ENCODE peak calls at places on chromosomes 5 and 9, in eight cellular contexts. F is spleen, K is stomach, T is H54, O is lower leg skin, U is tibial nerve, L is heart left ventricle, M is ovary. B is an unnamed sample.

GRCh38 chr9:118303216-118303615 is 599.0 kb downstream of the TLR4 start:
- DNase-seq in K (no peak), F (no peak), O (no peak), U (no peak), M (no peak), L (no peak), T (no peak), B (no peak)

GRCh38 chr9:33164138-33164809 is 2.9 kb downstream of the B4GALT1 start:
- DNase-seq in O (peak; percentile 72), K (no peak), L (no peak), U (no peak), F (no peak), M (no peak), T (no peak), B (peak; percentile 28)

GRCh38 chr5:142170254-142170953 is 61.8 kb downstream of the NDFIP1 start:
- DNase-seq in F (no peak), O (no peak), U (no peak), L (no peak), M (no peak), K (no peak), T (no peak), B (no peak)

GRCh38 chr9:5608298-5609254 is 20.3 kb upstream of the RIC1 start:
- DNase-seq in T (no peak), O (no peak), L (no peak), K (no peak), M (no peak), F (no peak), U (no peak), B (no peak)

GRCh38 chr9:114400772-114401171 is 13.0 kb upstream of the AKNA start:
- DNase-seq in L (no peak), U (no peak), T (no peak), F (no peak), O (no peak), K (no peak), M (no peak), B (no peak)

GRCh38 chr5:93621340-93621872 is 38.4 kb downstream of the NR2F1 start:
- DNase-seq in T (peak; percentile 69), M (peak; percentile 84), L (peak; percentile 91), K (peak; percentile 53), U (peak; percentile 40), O (peak; percentile 87), F (peak; percentile 86), B (peak; percentile 58)

GRCh38 chr5:101728933-101729332 is 567.2 kb downstream of the SLCO4C1 start:
- DNase-seq in U (no peak), O (no peak), K (no peak), T (no peak), F (no peak), L (no peak), M (no peak), B (no peak)

GRCh38 chr9:125493384-125493783 is 213.6 kb downstream of the MAPKAP1 start:
- DNase-seq in M (no peak), F (no peak), O (no peak), L (no peak), U (no peak), T (no peak), K (peak; percentile 34), B (no peak)

GRCh38 chr9:97875111-97875510 is 22.1 kb downstream of the FOXE1 start:
- DNase-seq in O (no peak), L (no peak), M (no peak), T (no peak), F (no peak), K (no peak), U (no peak), B (no peak)

GRCh38 chr9:108057421-108058136 is 568.0 kb upstream of the KLF4 start:
- DNase-seq in O (no peak), M (no peak), U (no peak), F (no peak), K (no peak), L (no peak), T (peak; percentile 71), B (no peak)

GRCh38 chr5:29367176-29367833 is 1826.2 kb upstream of the CDH6 start:
- DNase-seq in O (no peak), M (no peak), L (no peak), K (no peak), U (no peak), T (no peak), F (no peak), B (peak; percentile 9)

GRCh38 chr5:177043958-177044357 is 21.5 kb downstream of the ZNF346 start:
- DNase-seq in O (no peak), K (no peak), U (no peak), L (no peak), T (no peak), F (no peak), M (no peak), B (no peak)

GRCh38 chr5:2877520-2877919 is 126.0 kb upstream of the IRX2 start:
- DNase-seq in K (no peak), F (no peak), M (no peak), L (no peak), U (no peak), O (peak; percentile 26), T (no peak), B (no peak)

DNA sequence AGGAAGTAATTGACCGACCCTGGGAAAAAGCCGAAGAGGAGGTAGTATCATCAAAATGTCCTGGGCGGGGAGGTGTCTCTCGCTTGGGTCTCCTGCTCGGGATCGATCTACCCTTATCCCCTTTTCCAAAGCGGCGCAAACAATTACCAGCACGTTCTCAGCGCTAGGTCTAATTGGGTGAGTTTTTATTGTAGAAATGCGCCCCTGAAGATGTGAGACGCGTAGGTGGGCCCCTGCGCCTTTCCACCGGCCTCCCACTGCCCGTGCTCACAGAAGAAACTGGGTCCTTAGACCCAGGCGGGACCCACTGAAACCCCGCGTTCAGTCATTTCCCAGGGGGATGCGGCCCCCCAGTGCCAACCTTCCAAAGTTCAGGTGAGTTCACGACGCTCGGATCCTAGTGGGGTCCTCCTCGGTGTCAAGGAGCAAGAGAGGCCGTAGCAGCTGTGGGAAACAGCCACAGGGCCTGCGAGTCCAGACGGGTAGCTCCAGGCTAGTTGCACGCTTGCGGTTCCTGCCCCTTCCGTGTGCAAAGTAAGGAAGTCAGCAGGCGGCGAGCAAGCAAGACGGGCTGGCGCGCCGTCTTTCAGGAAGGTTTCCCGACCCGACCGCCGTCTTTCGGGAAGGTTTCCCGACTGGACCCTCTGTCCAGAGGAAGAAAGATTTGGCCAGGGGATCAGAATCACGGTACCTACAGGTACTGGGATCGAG is 1.5 kb downstream of the SMIM32 start:
- DNase-seq in M (no peak), L (no peak), U (no peak), O (peak; percentile 76), F (peak; percentile 66), T (no peak), K (no peak), B (no peak)
- TF ChIP-seq POLR2A in M (no peak), L (no peak), U (no peak), O (no peak), F (no peak), T (no peak), K (no peak), B (no peak)

GRCh38 chr9:85740821-85741111 is 988 bp downstream of the AGTPBP1 start:
- DNase-seq in L (no peak), O (no peak), M (no peak), F (no peak), K (no peak), U (no peak), T (no peak), B (no peak)

GRCh38 chr9:85742630-85742928 is 825 bp upstream of the AGTPBP1 start:
- DNase-seq in F (no peak), T (no peak), M (no peak), U (no peak), O (no peak), L (no peak), K (no peak), B (peak; percentile 72)

GRCh38 chr9:85743290-85744128 is 1.8 kb upstream of the AGTPBP1 start:
- DNase-seq in U (no peak), K (peak; percentile 34), T (peak; percentile 49), M (no peak), O (no peak), F (peak; percentile 79), L (no peak), B (peak; percentile 66)

GRCh38 chr9:85741875-85742629 is at the start of gene AGTPBP1:
- DNase-seq in L (peak; percentile 99), O (peak; percentile 99), K (peak; percentile 98), F (peak; percentile 99), M (peak; percentile 98), U (peak; percentile 92), T (peak; percentile 92), B (peak; percentile 98)

DNA sequence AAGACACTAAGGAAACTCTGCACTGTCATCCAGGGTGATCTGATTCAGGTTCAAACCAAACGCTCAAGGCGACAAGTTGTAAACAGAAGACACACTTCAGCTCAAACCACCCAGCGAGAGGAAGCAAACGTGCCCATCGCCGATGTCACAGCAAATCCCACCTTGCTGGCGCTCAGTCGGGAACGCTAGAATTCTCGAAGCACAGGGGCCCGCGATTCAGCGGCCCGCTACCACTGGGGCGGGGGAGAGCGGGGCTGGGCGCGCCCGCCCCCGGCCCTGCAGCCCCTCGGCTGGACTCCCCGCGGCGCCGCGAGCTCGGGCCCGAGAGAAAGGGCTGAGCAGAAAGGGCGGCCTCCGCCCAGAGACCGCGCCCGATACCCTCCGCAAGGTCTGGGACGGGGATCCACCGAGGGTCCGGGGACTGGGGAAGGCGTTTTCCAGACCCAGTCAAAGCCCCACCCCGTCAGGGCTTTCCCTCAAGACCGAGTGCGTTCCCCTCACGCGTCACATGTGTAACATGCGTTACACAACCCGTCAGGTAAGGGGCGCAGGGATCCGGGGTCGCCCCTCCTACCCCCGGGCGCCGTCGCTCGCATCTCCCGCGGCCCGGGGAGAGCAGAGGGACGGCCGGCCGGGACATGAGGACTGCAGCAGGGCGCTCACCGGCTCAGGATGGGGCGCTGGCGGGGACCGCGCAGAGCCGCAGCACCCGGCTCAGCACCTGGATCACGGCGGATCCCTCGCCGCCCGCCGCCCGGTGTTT is 461 bp downstream of the AGTPBP1 start:
- DNase-seq in K (peak; percentile 36), T (peak; percentile 35), L (no peak), M (no peak), F (no peak), O (peak; percentile 85), U (no peak), B (peak; percentile 87)
- TF ChIP-seq POLR2A in K (no peak), T (peak; percentile 39), L (no peak), M (no peak), F (no peak), O (no peak), U (no peak), B (peak; percentile 52)

GRCh38 chr5:33441241-33441844 is 578 bp downstream of the TARS1 start:
- DNase-seq in U (no peak), L (no peak), F (no peak), K (no peak), M (no peak), T (no peak), O (peak; percentile 86), B (peak; percentile 80)
- TF ChIP-seq POLR2A in U (no peak), L (no peak), F (no peak), K (no peak), M (no peak), T (no peak), O (no peak), B (no peak)

DNA sequence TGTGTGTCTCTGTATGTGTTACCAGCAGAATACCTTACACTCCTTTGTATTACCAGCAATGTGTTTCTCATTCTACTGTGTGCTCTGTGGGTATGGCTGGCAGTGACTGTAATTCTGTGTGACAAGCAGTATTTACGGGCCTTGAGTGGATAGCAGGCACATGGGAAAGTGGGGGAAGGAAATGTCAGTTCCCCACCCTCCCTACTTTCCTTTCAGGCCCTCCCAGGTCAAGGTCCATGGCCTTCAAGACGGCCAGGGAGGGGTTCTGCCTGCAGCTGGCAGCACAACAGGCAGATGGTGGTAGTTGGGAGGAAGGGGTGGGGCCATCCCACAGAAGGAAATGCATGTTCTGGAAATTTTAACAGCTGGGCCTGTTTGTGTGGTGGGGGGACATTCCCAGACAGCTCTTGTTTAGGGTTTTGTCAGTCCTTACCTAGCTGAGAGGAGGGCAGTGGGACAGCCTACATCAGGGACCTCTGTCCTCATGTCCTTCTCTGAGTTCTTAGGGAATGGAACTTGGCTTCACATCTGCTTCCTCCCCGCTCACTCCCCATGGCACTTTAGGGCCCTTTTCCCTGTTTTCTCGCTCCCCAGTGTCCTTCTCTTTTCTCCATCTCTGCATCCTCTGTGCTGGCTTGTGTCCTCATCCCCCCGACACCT is 14.6 kb upstream of the TNIP1 start:
- DNase-seq in U (no peak), L (no peak), T (no peak), K (peak; percentile 60), M (peak; percentile 82), F (no peak), O (no peak), B (peak; percentile 13)
- TF ChIP-seq POLR2A in U (no peak), L (no peak), T (no peak), K (no peak), M (no peak), F (no peak), O (no peak), B (no peak)